ENCODE peak calls at places on chromosomes 6 and 20, in five cellular contexts. V, Z, K, U and A are unnamed samples. For H3K9me3, the result is how much of the 10 kb centered on the place peaks cover.

GRCh38 chr6:34079899-34080298 is 66.0 kb downstream of the GRM4 start:
- DNase-seq in V (no peak), U (no peak), Z (no peak), K (no peak), A (no peak)

GRCh38 chr6:18110160-18110559 is 12.3 kb downstream of the NHLRC1 start:
- DNase-seq in K (no peak), Z (no peak), U (no peak), V (no peak), A (no peak)

GRCh38 chr20:22762576-22763256 is 178.3 kb upstream of the FOXA2 start:
- DNase-seq in K (no peak), V (no peak), U (no peak), Z (no peak), A (no peak)

GRCh38 chr6:54958446-54958845 is 111.9 kb downstream of the FAM83B start:
- DNase-seq in V (no peak), K (peak), U (no peak), Z (no peak), A (no peak)

GRCh38 chr6:169795196-169795595 is 43.8 kb downstream of the ERMARD start:
- DNase-seq in V (no peak), Z (no peak), K (no peak), U (no peak), A (no peak)

GRCh38 chr20:1952737-1953530 is 40.9 kb downstream of the PDYN start:
- DNase-seq in K (no peak), Z (no peak), U (peak), V (no peak), A (no peak)

GRCh38 chr20:62742979-62743776 is 34.5 kb downstream of the NTSR1 start:
- DNase-seq in V (no peak), Z (peak), U (no peak), K (no peak), A (no peak)

GRCh38 chr6:108133594-108134179 is 32.1 kb upstream of the NR2E1 start:
- DNase-seq in K (no peak), V (peak), U (no peak), Z (peak), A (no peak)

GRCh38 chr6:26571592-26572296 is 25.0 kb upstream of the ABT1 start:
- DNase-seq in V (peak), K (no peak), U (peak), Z (peak), A (no peak)

GRCh38 chr6:101595276-101595675 is 201.8 kb downstream of the GRIK2 start:
- DNase-seq in V (no peak), K (no peak), Z (no peak), U (no peak), A (no peak)

GRCh38 chr6:146598785-146599405 is at the start of gene ADGB:
- DNase-seq in K (no peak), U (no peak), V (peak), Z (peak), A (peak)

GRCh38 chr20:53146201-53146891 is 174.2 kb downstream of the TSHZ2 start:
- DNase-seq in K (no peak), Z (no peak), V (no peak), U (no peak), A (no peak)

GRCh38 chr6:34465551-34466241 is at the start of gene PACSIN1:
- DNase-seq in V (no peak), K (no peak), U (no peak), Z (peak), A (no peak)

GRCh38 chr20:62805711-62806382 is 1.2 kb downstream of the OGFR start:
- DNase-seq in V (no peak), Z (no peak), U (no peak), K (no peak), A (no peak)

GRCh38 chr6:45609141-45609638 is 231.5 kb upstream of the SUPT3H start:
- DNase-seq in V (no peak), K (no peak), U (no peak), Z (no peak), A (no peak)

GRCh38 chr20:25017257-25017803 is 24.8 kb upstream of the APMAP start:
- DNase-seq in U (no peak), Z (no peak), K (no peak), V (peak), A (no peak)

GRCh38 chr20:32056708-32057491 is 4.9 kb downstream of the HCK start:
- DNase-seq in K (no peak), Z (no peak), U (no peak), V (no peak), A (no peak)

GRCh38 chr20:35637266-35637665 is 21.6 kb downstream of the SPAG4 start:
- DNase-seq in V (no peak), U (no peak), Z (no peak), K (no peak), A (no peak)

GRCh38 chr20:62135573-62136266 is 7.5 kb downstream of the PSMA7 start:
- DNase-seq in V (no peak), Z (no peak), K (no peak), U (no peak), A (no peak)

GRCh38 chr6:69362209-69362608 is 434.6 kb downstream of the LMBRD1 start:
- DNase-seq in K (no peak), V (no peak), Z (no peak), U (no peak), A (no peak)

GRCh38 chr6:22466665-22467064 is 102.7 kb upstream of the HDGFL1 start:
- DNase-seq in K (no peak), Z (no peak), U (no peak), V (no peak), A (no peak)

GRCh38 chr20:33251496-33251895 is 15.7 kb downstream of the BPIFA1 start:
- DNase-seq in Z (no peak), K (no peak), V (no peak), U (no peak), A (no peak)

GRCh38 chr6:41626917-41627316 is 11.4 kb upstream of the MDFI start:
- DNase-seq in V (no peak), K (peak), U (no peak), Z (no peak), A (no peak)

GRCh38 chr6:54282186-54282585 is 26.1 kb upstream of the TINAG start:
- DNase-seq in U (no peak), Z (no peak), V (no peak), K (no peak), A (no peak)

GRCh38 chr6:40933864-40934263 is 105.2 kb downstream of the UNC5CL start:
- DNase-seq in V (no peak), Z (no peak), U (no peak), K (no peak), A (no peak)

GRCh38 chr6:169982461-169983386 is 231.3 kb downstream of the ERMARD start:
- DNase-seq in V (no peak), Z (no peak), K (no peak), U (no peak), A (no peak)

GRCh38 chr6:54801669-54802068 is 44.9 kb upstream of the FAM83B start:
- DNase-seq in K (no peak), V (no peak), U (no peak), Z (no peak), A (no peak)

GRCh38 chr6:143108278-143108677 is 47.6 kb downstream of the AIG1 start:
- DNase-seq in V (no peak), Z (no peak), K (no peak), U (no peak), A (no peak)

GRCh38 chr6:118744261-118744941 is 93.0 kb upstream of the CEP85L start:
- DNase-seq in V (no peak), U (no peak), K (no peak), Z (no peak), A (no peak)

GRCh38 chr6:150543178-150543577 is 56.5 kb upstream of the PLEKHG1 start:
- DNase-seq in K (no peak), V (no peak), U (no peak), Z (no peak), A (no peak)

DNA sequence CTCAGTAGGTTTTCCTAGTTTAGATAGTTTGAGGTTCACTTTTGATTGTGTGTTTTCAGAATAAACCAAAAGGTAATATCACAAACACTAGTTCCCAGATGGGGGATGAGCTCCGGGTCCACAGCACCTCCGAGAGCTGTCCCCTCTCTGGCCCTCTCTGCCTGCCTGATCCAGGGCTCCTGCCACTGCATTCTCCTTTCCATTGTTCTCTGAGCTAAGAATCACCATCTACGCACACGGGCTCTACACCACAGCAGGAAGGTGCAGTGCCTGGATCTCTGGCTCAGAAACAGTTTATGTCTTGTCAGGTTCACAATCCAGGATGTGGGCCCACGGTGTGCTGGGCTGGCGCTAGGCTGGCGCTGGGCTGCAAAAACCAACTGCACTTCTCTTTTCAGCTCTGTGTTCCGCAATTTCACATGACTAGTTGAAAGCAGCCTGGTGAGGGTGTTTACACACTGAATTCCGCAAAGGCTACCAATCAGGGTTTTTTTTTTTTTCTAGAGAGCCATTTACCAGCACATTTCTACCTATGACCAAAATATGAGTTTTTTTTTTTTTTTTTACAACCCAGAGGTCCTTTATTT is 167.5 kb downstream of the SOD2 start:
- DNase-seq in V (no peak), U (no peak), Z (no peak), K (no peak), A (no peak)
- H3K9me3 ChIP-seq in V (under half), U (under half), Z (under half), K (under half), A (under half)

DNA sequence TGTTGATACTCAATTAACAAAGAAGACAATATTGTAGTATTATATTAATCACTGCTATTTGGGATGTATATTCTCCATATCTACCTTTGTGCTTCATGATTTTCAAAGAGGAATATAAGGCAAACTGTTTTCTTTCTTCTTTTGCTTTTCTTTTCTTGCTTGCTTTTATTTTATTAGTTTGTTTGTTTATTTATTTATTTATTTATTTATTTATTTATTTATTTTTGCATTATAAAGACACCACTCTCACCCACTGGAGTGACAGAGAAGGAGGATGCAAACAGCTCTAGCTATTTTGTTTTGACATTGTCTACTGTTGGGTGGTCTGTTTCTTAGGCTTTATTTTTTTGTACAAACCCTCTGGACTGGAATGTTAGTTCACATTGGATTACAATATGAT is 1352.7 kb downstream of the HACE1 start:
- DNase-seq in Z (no peak), V (no peak), U (no peak), K (no peak), A (no peak)
- H3K27ac ChIP-seq in Z (no peak), V (no peak), U (no peak), K (no peak), A (no peak)

DNA sequence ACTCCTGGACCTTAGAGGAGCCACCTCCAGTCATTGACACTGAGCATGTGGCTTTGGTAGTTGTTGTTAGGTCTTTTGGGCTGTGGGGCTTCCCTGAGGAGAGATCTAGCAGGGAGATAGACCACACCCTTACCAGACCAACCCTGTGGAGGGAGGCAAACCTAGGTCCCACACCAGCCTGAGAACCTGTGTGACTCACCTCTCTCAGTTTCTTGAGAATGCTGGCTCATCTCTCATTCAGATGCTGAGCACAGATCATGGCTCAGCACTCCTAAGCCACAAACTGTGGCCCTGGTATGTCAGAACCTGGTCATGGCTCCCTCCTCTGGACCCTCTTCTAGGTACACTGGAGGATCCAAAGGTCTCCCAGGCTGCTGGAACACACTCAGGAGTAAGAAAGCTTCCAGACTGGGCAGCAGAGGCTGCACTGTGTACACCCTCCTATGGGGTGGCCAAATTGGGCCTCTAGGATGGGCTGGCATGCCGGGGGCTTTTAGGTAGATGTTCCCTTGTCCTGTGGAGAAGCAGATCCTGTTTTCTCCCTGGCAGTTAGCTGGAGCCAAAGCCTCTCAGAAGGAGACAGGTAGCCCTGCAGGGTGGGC is 1294.5 kb downstream of the KHDRBS2 start:
- DNase-seq in V (no peak), U (no peak), K (no peak), Z (no peak), A (no peak)
- H3K9me3 ChIP-seq in V (under half), U (under half), K (under half), Z (under half), A (under half)

GRCh38 chr20:4870906-4871305 is 130.4 kb downstream of the SLC23A2 start:
- DNase-seq in K (no peak), Z (no peak), U (no peak), V (no peak), A (no peak)
- H3K27ac ChIP-seq in K (no peak), Z (no peak), U (no peak), V (no peak), A (no peak)

GRCh38 chr20:51303731-51304670 is 238.5 kb downstream of the NFATC2 start:
- DNase-seq in Z (no peak), K (no peak), U (no peak), V (no peak), A (no peak)

GRCh38 chr20:51298141-51298540 is 244.4 kb downstream of the NFATC2 start:
- DNase-seq in Z (no peak), V (no peak), U (no peak), K (no peak), A (no peak)

GRCh38 chr20:51301026-51301425 is 241.5 kb downstream of the NFATC2 start:
- DNase-seq in Z (no peak), K (no peak), U (no peak), V (no peak), A (no peak)

GRCh38 chr20:51299413-51299812 is 243.1 kb downstream of the NFATC2 start:
- DNase-seq in U (no peak), Z (no peak), K (no peak), V (no peak), A (no peak)

DNA sequence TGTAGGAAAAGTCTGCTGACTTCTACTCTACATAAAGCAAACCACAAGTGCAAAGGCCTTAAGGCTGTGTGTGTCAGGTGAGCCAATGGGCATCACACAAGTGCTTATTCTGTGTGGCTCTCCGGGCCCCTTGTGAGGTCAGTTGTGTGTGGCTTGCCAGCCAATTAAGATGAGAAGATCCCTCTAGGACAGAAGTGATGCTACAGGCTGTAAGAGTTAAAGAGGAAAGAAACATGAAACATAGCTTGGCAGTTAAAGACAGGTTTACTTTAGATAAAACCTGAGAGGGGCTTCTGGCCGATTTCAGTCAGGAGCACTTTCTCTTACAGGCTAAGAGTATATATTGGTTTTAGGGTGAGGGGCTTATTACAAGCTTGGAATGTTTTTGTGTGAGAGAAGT is 242.4 kb downstream of the NFATC2 start:
- DNase-seq in V (no peak), Z (no peak), K (no peak), U (no peak), A (no peak)
- H3K9me3 ChIP-seq in V (under half), Z (under half), K (under half), U (under half), A (under half)

GRCh38 chr6:144896296-144896695 is 611.2 kb downstream of the UTRN start:
- DNase-seq in U (no peak), Z (no peak), V (no peak), K (no peak), A (no peak)
- H3K27ac ChIP-seq in U (no peak), Z (no peak), V (no peak), K (no peak), A (no peak)

GRCh38 chr20:55882922-55883321 is 122.4 kb downstream of the CBLN4 start:
- DNase-seq in V (no peak), U (no peak), Z (no peak), K (no peak), A (no peak)
- H3K9me3 ChIP-seq in V (under half), U (under half), Z (under half), K (under half), A (under half)

DNA sequence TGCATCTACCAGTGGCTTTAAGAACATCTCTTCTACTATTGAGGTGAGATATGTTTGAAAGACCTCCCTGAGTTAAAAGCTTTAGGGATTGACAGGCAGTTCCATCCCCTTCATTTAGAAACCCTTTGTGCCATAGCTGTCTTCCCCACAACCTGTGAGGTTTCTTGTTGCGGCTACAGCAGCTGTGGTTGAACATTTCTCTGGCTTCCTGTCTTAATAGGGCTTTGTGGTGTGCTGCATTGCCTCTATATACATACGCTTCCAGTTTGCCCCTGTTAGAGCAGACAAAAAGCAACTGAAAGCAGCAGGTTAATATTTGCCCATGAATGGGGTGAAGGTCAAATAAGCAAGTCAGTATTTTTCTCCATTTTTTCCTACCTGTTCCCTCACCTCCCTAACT is 210.2 kb downstream of the TMEM200A start:
- DNase-seq in U (peak), Z (no peak), K (peak), V (no peak), A (peak)
- H3K27ac ChIP-seq in U (no peak), Z (no peak), K (peak), V (no peak), A (no peak)

GRCh38 chr20:37437676-37438075 is 83.4 kb upstream of the NNAT start:
- DNase-seq in V (no peak), Z (no peak), U (no peak), K (no peak), A (no peak)

GRCh38 chr20:37439223-37439933 is 81.7 kb upstream of the NNAT start:
- DNase-seq in K (no peak), V (no peak), Z (no peak), U (no peak), A (no peak)

GRCh38 chr20:37436527-37436926 is 84.5 kb upstream of the NNAT start:
- DNase-seq in V (no peak), Z (no peak), K (no peak), U (no peak), A (no peak)

GRCh38 chr20:37441023-37441422 is 80.0 kb upstream of the NNAT start:
- DNase-seq in U (no peak), Z (no peak), K (no peak), V (no peak), A (no peak)

DNA sequence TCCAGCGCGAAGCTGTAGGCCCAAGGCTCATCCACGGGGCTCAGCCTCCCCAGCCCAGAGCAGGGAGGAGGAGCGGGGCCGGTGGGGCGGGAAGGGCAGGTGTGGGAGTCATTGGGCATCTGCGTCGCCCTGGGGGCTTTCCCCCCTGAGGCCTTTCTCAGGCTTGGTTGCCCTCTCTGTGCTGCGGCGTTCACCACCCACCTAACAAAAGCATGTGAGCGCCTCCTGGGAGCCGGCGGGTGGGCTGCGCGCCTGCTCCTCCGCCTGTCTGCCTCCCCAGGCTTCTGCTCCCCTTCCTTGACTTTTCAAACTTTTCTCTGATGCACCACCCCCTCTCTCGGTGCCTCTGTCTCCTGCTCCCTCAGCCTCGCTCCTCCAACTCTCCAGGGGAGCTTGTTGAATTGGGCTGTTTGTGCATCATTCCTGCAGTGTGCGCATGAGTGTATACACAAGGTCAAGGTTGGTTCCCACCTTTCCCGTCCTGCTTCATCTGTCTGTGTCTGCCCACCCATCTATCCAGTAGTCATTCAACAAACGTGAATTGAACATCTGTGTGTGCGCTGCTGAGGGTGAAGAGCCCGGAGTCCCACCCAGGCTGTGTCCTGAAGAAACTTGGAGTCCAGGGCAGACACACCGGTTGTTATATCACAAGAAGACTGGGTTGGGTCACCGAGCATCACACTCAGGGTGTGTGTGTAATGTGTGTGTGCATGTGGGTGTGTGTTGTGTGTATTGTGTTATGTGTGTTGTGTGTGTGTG is 82.4 kb upstream of the NNAT start:
- DNase-seq in V (no peak), Z (no peak), K (no peak), U (no peak), A (no peak)
- H3K9me3 ChIP-seq in V (under half), Z (under half), K (under half), U (under half), A (under half)